ENCODE peak calls at places on chromosomes 2 and 18, in seven cellular contexts. Z, T, O, J, L, X and W are unnamed samples.

GRCh38 chr2:30763151-30763660 is 44.0 kb downstream of the CAPN13 start:
- DNase-seq in Z (no peak), J (no peak), O (no peak), L (no peak), T (no peak), X (no peak), W (no peak)

GRCh38 chr2:47309952-47310800 is 92.8 kb upstream of the MSH2 start:
- DNase-seq in L (peak), Z (no peak), X (no peak), J (peak), T (no peak), O (no peak), W (peak)

GRCh38 chr2:119198267-119198840 is 25.3 kb upstream of the STEAP3 start:
- DNase-seq in L (peak), Z (no peak), X (no peak), O (no peak), J (peak), T (no peak), W (peak)

GRCh38 chr2:20595439-20596192 is 55.3 kb downstream of the HS1BP3 start:
- DNase-seq in X (peak), O (no peak), Z (no peak), L (peak), T (no peak), J (peak), W (peak)

GRCh38 chr2:240881913-240882312 is 13.3 kb downstream of the AGXT start:
- DNase-seq in T (no peak), O (no peak), J (no peak), Z (no peak), L (no peak), X (no peak), W (no peak)

GRCh38 chr2:29691386-29691950 is 229.9 kb downstream of the ALK start:
- DNase-seq in O (no peak), Z (no peak), X (no peak), T (no peak), J (no peak), L (no peak), W (no peak)

GRCh38 chr2:236400046-236400574 is 135.9 kb upstream of the ASB18 start:
- DNase-seq in J (no peak), O (no peak), Z (no peak), T (no peak), X (no peak), L (no peak), W (no peak)

GRCh38 chr2:67842375-67842959 is 220.3 kb downstream of the C1D start:
- DNase-seq in L (no peak), O (no peak), J (no peak), Z (no peak), T (no peak), X (peak), W (no peak)

GRCh38 chr2:133293544-133294270 is 274.6 kb downstream of the NCKAP5 start:
- DNase-seq in T (no peak), L (peak), Z (no peak), X (no peak), J (peak), O (no peak), W (no peak)

GRCh38 chr2:163370169-163370886 is 365.5 kb downstream of the FIGN start:
- DNase-seq in X (no peak), Z (no peak), O (no peak), T (no peak), L (no peak), J (no peak), W (no peak)

GRCh38 chr18:27627927-27628326 is 442.8 kb upstream of the CHST9 start:
- DNase-seq in J (no peak), Z (no peak), O (no peak), T (peak), L (no peak), X (no peak), W (peak)

GRCh38 chr2:153871231-153872221 is at the start of gene GALNT13:
- DNase-seq in O (peak), Z (peak), X (no peak), L (peak), T (peak), J (no peak), W (peak)

GRCh38 chr2:211354481-211354880 is 798.1 kb downstream of the CPS1 start:
- DNase-seq in X (no peak), J (no peak), Z (no peak), O (no peak), T (no peak), L (no peak), W (no peak)

GRCh38 chr2:28544915-28545589 is 49.2 kb downstream of the PLB1 start:
- DNase-seq in O (no peak), T (no peak), Z (no peak), X (peak), J (peak), L (no peak), W (peak)

GRCh38 chr18:49667462-49667861 is 105.6 kb downstream of the LIPG start:
- DNase-seq in Z (no peak), L (no peak), T (no peak), J (no peak), X (no peak), O (no peak), W (no peak)

GRCh38 chr18:74733592-74733991 is 135.9 kb downstream of the ZNF407 start:
- DNase-seq in X (no peak), L (no peak), J (no peak), T (no peak), O (no peak), Z (no peak), W (no peak)

GRCh38 chr2:224126001-224126400 is 86.9 kb upstream of the SERPINE2 start:
- DNase-seq in J (no peak), Z (no peak), O (no peak), T (peak), L (peak), X (no peak), W (peak)

GRCh38 chr2:10924441-10924840 is 12.7 kb downstream of the KCNF1 start:
- DNase-seq in O (no peak), J (no peak), L (no peak), T (no peak), X (no peak), Z (no peak), W (no peak)

GRCh38 chr2:112941753-112942653 is 31.0 kb downstream of the IL37 start:
- DNase-seq in O (peak), L (peak), X (peak), T (peak), Z (peak), J (peak), W (peak)

GRCh38 chr18:8942909-8943545 is 159.5 kb upstream of the NDUFV2 start:
- DNase-seq in L (no peak), T (no peak), X (no peak), Z (no peak), O (no peak), J (no peak), W (no peak)

GRCh38 chr2:173298536-173299097 is 56.1 kb upstream of the CDCA7 start:
- DNase-seq in O (no peak), Z (no peak), X (no peak), T (no peak), J (no peak), L (no peak), W (peak)

GRCh38 chr2:173291412-173291811 is 63.3 kb upstream of the CDCA7 start:
- DNase-seq in T (no peak), J (no peak), L (no peak), Z (no peak), O (no peak), X (peak), W (no peak)

GRCh38 chr2:173299764-173300163 is 54.9 kb upstream of the CDCA7 start:
- DNase-seq in L (no peak), Z (peak), J (no peak), O (no peak), T (peak), X (peak), W (peak)

GRCh38 chr2:173300458-173300857 is 54.2 kb upstream of the CDCA7 start:
- DNase-seq in T (no peak), O (no peak), J (no peak), L (no peak), X (peak), Z (no peak), W (peak)

DNA sequence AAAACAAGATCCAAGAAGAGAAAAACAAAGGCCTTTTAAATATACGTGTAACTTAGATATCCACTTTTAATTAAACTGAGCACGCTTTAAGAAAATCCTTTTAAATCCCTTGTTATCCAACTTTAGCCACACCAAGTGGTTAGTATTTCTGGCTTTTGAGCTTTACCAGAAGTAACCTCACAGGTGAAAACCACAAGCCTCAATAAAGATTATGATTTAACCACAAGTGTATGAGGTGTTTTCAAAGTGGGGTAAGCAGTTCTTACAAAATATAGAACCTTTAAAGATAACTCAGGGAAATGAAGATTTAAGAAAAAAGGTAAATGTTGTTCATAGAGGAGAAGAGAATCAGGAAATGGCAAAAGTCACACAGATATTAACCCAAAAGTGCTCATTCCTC is 58.4 kb upstream of the CDCA7 start:
- DNase-seq in O (no peak), L (no peak), J (no peak), X (no peak), Z (no peak), T (no peak), W (no peak)
- H2AK5ac ChIP-seq in O (no peak), L (no peak), J (no peak), X (no peak), Z (no peak), T (no peak), W (no peak)

GRCh38 chr18:78102135-78102534 is 852.5 kb downstream of the GALR1 start:
- DNase-seq in T (no peak), J (no peak), X (no peak), L (no peak), O (no peak), Z (no peak), W (no peak)

GRCh38 chr18:78100189-78100588 is 850.5 kb downstream of the GALR1 start:
- DNase-seq in X (no peak), L (no peak), Z (no peak), J (no peak), O (no peak), T (no peak), W (no peak)

GRCh38 chr18:78105611-78106010 is 856.0 kb downstream of the GALR1 start:
- DNase-seq in L (no peak), J (no peak), O (no peak), T (no peak), X (no peak), Z (no peak), W (no peak)

GRCh38 chr18:78106946-78107345 is 857.3 kb downstream of the GALR1 start:
- DNase-seq in Z (no peak), O (no peak), X (no peak), T (no peak), L (no peak), J (no peak), W (no peak)

GRCh38 chr18:78101091-78101490 is 851.4 kb downstream of the GALR1 start:
- DNase-seq in L (no peak), Z (no peak), T (no peak), X (no peak), O (no peak), J (no peak), W (no peak)
- H2AK5ac ChIP-seq in L (no peak), Z (no peak), T (no peak), X (no peak), O (peak), J (no peak), W (no peak)

GRCh38 chr2:70199320-70199864 is 8.6 kb upstream of the C2orf42 start:
- DNase-seq in L (no peak), X (no peak), T (no peak), Z (no peak), O (no peak), J (no peak), W (no peak)
- H2AK5ac ChIP-seq in L (no peak), X (no peak), T (no peak), Z (no peak), O (no peak), J (no peak), W (no peak)

DNA sequence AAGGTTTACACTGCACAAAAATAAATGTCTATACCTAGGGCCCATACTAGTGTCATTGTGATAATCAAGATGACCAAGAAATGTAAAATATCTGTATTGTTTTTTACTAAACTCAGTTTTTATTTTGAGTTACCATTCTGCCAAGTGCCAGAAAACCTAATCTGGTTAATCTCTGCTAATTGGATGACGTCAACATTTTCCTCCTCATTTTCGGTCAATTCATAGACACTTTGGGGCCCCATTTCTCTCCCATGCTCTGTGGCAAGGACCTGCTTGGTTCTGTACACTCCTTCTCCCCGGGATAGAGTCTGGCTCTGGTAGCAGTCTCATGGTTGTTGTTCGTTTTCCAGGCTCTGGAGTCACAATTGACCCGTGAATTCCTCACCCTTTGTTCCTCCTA is 186.5 kb upstream of the TCF4 start:
- DNase-seq in L (no peak), O (no peak), T (no peak), J (no peak), Z (no peak), X (no peak), W (no peak)
- H2AK5ac ChIP-seq in L (no peak), O (no peak), T (no peak), J (peak), Z (no peak), X (peak), W (no peak)

GRCh38 chr18:5662586-5663090 is 118.8 kb upstream of the EPB41L3 start:
- DNase-seq in T (no peak), J (no peak), X (no peak), L (no peak), Z (no peak), O (no peak), W (no peak)
- H2AK5ac ChIP-seq in T (no peak), J (no peak), X (no peak), L (no peak), Z (no peak), O (no peak), W (no peak)